ENCODE peak calls at places on chromosomes 4 and X, in five cellular contexts. M is stomach; Y is heart left ventricle; B is OCI-LY7; D is CD8-positive, alpha-beta T cell. S is an unnamed sample. For H3K36me3, the result is how much of the 10 kb centered on the place peaks cover.

GRCh38 chr4:139665079-139665689 is 435 bp upstream of the MGST2 start:
- DNase-seq in M (no peak), Y (no peak), B (no peak), D (no peak), S (no peak)

GRCh38 chr4:11463707-11464106 is 35.0 kb upstream of the HS3ST1 start:
- DNase-seq in M (no peak), Y (no peak), B (no peak), D (no peak), S (no peak)

GRCh38 chr4:16169491-16169890 is 56.8 kb downstream of the TAPT1 start:
- DNase-seq in M (no peak), Y (no peak), B (no peak), D (no peak), S (no peak)

GRCh38 chr4:118865091-118865708 is 23.5 kb upstream of the SYNPO2 start:
- DNase-seq in M (peak), Y (no peak), B (peak), D (peak), S (no peak)

GRCh38 chrX:11193035-11193469 is 81.9 kb downstream of the HCCS start:
- DNase-seq in M (no peak), Y (no peak), B (no peak), D (no peak), S (no peak)

GRCh38 chr4:11568511-11568910 is 139.8 kb upstream of the HS3ST1 start:
- DNase-seq in M (no peak), Y (no peak), B (no peak), D (no peak), S (no peak)

GRCh38 chr4:158013858-158014257 is 159.0 kb downstream of the GASK1B start:
- DNase-seq in M (no peak), Y (no peak), B (no peak), D (no peak), S (no peak)

GRCh38 chrX:42151808-42152207 is 228.5 kb upstream of the CASK start:
- DNase-seq in M (no peak), Y (no peak), B (no peak), D (no peak), S (no peak)

GRCh38 chr4:3334316-3334715 is 41.5 kb downstream of the RGS12 start:
- DNase-seq in M (no peak), Y (no peak), B (no peak), D (no peak), S (no peak)

GRCh38 chr4:187612211-187612780 is 383.3 kb upstream of the ZFP42 start:
- DNase-seq in M (no peak), Y (no peak), B (no peak), D (no peak), S (no peak)

GRCh38 chr4:181908168-181908567 is 335.0 kb upstream of the TENM3 start:
- DNase-seq in M (no peak), Y (no peak), B (no peak), D (no peak), S (no peak)

DNA sequence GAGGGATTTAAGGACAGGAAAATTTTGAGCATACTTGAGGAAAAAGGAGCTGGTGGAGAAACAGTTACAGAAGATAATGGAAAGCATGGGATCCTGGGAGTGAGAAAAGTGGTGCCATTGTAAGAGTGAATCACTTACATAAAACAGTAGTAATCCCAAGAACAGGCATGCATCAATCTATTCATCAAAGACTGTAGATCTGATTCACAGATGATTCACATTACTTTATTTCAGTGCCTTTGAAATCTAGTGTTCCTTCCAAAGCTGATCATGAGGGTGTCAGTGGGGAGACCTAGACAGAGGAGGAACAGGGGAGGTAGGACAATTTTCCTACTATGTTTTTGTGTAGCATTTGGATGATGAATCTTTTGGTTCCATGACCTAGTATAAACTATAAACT is 102.7 kb downstream of the TAB3 start:
- DNase-seq in M (no peak), Y (no peak), B (no peak), D (no peak), S (no peak)
- H3K27ac ChIP-seq in M (no peak), Y (no peak), B (no peak), D (no peak), S (no peak)

DNA sequence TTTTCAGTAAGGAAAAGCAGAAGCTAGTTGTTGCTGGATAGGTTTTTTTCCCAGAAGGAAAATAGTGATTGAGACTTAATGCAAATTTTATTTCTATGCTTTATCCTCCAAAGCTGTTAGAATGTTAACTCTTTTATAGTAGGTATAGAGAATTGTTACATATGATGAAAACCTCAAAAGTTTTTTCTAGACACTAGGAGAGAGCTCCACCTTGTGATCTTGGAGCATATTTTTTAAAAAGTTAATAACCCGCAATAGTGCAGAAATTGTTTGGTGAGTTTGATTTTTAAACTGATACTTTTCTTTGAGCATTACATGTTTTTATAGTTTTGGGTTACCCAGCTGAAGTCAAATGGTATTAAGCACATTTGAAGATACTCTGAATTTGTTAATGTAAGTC is 56.5 kb downstream of the STAG2 start:
- DNase-seq in M (no peak), Y (no peak), B (peak), D (no peak), S (no peak)
- TF ChIP-seq CTCF in M (no peak), Y (no peak), B (peak), D (no peak), S (no peak)

DNA sequence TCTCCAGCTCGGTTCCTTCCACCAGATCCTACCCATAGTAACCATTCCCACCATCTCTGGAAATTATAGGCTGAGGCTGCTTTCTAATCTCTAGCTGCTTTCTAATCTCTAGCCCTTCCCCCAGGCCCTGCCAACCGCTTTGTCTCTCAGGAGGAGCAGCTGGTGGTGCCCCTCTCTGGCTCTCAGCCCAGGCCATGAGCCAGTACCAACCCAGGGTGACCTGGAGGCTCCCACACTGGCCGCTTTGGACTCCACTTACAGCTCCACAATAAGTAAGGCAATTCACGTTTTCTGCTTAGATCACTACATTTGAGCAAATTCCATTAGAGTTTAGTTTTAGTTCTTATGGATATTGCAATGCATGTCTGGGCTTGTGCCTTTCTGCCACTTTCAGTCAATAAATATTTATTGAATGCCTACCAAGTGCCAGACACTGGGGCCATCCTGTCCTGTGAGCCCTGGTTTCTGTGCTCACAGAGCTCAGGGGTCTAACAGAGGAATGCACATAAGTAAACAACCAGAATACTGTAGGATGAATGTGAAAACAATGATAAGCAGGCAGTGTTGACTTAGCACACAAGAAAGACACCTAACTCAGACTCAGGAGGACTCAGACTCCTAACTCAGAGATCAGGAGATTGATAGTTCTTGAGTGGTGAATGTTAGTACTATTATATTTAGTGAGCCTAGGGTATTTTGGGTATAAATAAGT is 38.9 kb downstream of the SMC1A start:
- DNase-seq in M (no peak), Y (no peak), B (no peak), D (no peak), S (no peak)
- H3K36me3 ChIP-seq in M (under half), Y (half or more), B (half or more), D (under half), S (under half)

GRCh38 chr4:124277691-124278090 is 434.8 kb downstream of the ANKRD50 start:
- DNase-seq in M (no peak), Y (no peak), B (no peak), D (no peak), S (no peak)
- H3K27ac ChIP-seq in M (no peak), Y (no peak), B (no peak), D (no peak), S (no peak)

GRCh38 chrX:74534569-74535038 is 79.8 kb downstream of the RLIM start:
- DNase-seq in M (no peak), Y (no peak), B (no peak), D (no peak), S (no peak)

GRCh38 chrX:74536142-74537010 is 78.0 kb downstream of the RLIM start:
- DNase-seq in M (peak), Y (peak), B (no peak), D (peak), S (peak)

GRCh38 chrX:74537011-74537390 is 77.4 kb downstream of the RLIM start:
- DNase-seq in M (no peak), Y (no peak), B (no peak), D (no peak), S (peak)

GRCh38 chrX:74535633-74536141 is 78.7 kb downstream of the RLIM start:
- DNase-seq in M (peak), Y (peak), B (no peak), D (peak), S (peak)

GRCh38 chrX:74535211-74535621 is 79.2 kb downstream of the RLIM start:
- DNase-seq in M (no peak), Y (no peak), B (peak), D (no peak), S (no peak)
- TF ChIP-seq CTCF in M (no peak), Y (peak), B (peak), D (no peak), S (peak)

GRCh38 chr4:56649445-56650258 is 31.4 kb downstream of the HOPX start:
- DNase-seq in M (no peak), Y (no peak), B (peak), D (no peak), S (no peak)
- H3K36me3 ChIP-seq in M (under half), Y (under half), B (under half), D (under half), S (under half)

GRCh38 chrX:3713225-3713936 is at the start of gene PRKX:
- DNase-seq in M (peak), Y (peak), B (peak), D (peak), S (peak)

GRCh38 chrX:3712080-3712869 is 1.2 kb downstream of the PRKX start:
- DNase-seq in M (no peak), Y (no peak), B (peak), D (no peak), S (no peak)

GRCh38 chrX:3715921-3716320 is 2.5 kb upstream of the PRKX start:
- DNase-seq in M (no peak), Y (no peak), B (no peak), D (no peak), S (no peak)

GRCh38 chrX:3712870-3713224 is 602 bp downstream of the PRKX start:
- DNase-seq in M (no peak), Y (peak), B (no peak), D (no peak), S (no peak)

GRCh38 chrX:3713937-3714434 is 537 bp upstream of the PRKX start:
- DNase-seq in M (no peak), Y (no peak), B (no peak), D (no peak), S (no peak)
- H3K27ac ChIP-seq in M (peak), Y (peak), B (peak), D (peak), S (peak)

GRCh38 chr4:109801895-109802319 is at the start of gene CFI:
- DNase-seq in M (no peak), Y (no peak), B (no peak), D (no peak), S (no peak)

GRCh38 chr4:109801099-109801789 is 555 bp downstream of the CFI start:
- DNase-seq in M (no peak), Y (no peak), B (no peak), D (no peak), S (no peak)

GRCh38 chr4:109803924-109804571 is 2.2 kb upstream of the CFI start:
- DNase-seq in M (no peak), Y (no peak), B (peak), D (no peak), S (no peak)

GRCh38 chr4:109795059-109795458 is 6.7 kb downstream of the CFI start:
- DNase-seq in M (no peak), Y (no peak), B (no peak), D (no peak), S (no peak)

GRCh38 chr4:109798866-109799265 is 2.9 kb downstream of the CFI start:
- DNase-seq in M (no peak), Y (no peak), B (no peak), D (no peak), S (no peak)
- TF ChIP-seq CTCF in M (no peak), Y (no peak), B (no peak), D (no peak), S (no peak)

DNA sequence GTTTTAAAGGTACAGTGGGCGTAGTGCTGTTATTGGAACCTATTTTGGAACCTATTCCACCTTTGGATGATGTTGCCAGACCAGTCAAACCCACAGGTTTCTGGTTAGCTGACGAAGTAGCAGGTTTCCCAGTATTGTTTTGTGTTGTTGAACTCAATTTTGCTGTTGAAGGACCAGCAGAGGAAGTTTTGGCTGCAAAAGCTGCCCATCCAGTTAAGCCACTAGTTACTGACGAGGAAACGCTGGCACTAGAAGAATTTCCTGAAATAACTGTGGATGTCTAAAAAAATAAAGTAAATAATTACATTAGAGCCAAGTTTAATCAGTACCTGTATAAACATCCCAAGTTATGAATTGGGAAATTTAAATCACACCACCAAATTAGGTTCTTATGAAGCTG is 25.5 kb downstream of the INTS12 start:
- DNase-seq in M (peak), Y (no peak), B (no peak), D (no peak), S (no peak)
- H3K36me3 ChIP-seq in M (under half), Y (under half), B (half or more), D (under half), S (under half)